ENCODE peak calls at places on chromosomes 2 and 18, in four cellular contexts. X is adrenal gland, Z is NB4, J is A549. Q is an unnamed sample.

GRCh38 chr2:27170569-27171337 is 21.9 kb downstream of the TCF23 start:
- DNase-seq in J (no peak), Z (no peak), X (no peak), Q (no peak)

GRCh38 chr2:160306985-160307384 is 106.9 kb upstream of the ITGB6 start:
- DNase-seq in X (no peak), Z (no peak), J (no peak), Q (no peak)

GRCh38 chr18:50947899-50948298 is 19.9 kb upstream of the ELAC1 start:
- DNase-seq in Z (no peak), X (no peak), J (no peak), Q (no peak)

GRCh38 chr2:172864182-172864581 is 128.5 kb downstream of the RAPGEF4 start:
- DNase-seq in Z (peak; percentile 74), X (peak; percentile 44), J (no peak), Q (peak; percentile 21)

GRCh38 chr2:230011617-230012016 is 57.1 kb downstream of the SLC16A14 start:
- DNase-seq in X (no peak), Z (no peak), J (no peak), Q (no peak)

GRCh38 chr2:166516712-166517303 is 22.8 kb upstream of the SCN7A start:
- DNase-seq in J (no peak), Z (peak; percentile 46), X (peak; percentile 11), Q (no peak)

GRCh38 chr2:76427447-76427846 is 716.7 kb upstream of the GCFC2 start:
- DNase-seq in J (no peak), Z (no peak), X (no peak), Q (no peak)

GRCh38 chr18:10013621-10014543 is 100.1 kb downstream of the VAPA start:
- DNase-seq in Z (no peak), J (no peak), X (no peak), Q (no peak)

GRCh38 chr2:202566286-202566685 is 68.5 kb upstream of the FAM117B start:
- DNase-seq in X (no peak), J (no peak), Z (no peak), Q (no peak)

GRCh38 chr18:36408606-36409005 is 111.1 kb downstream of the FHOD3 start:
- DNase-seq in Z (no peak), J (no peak), X (no peak), Q (no peak)

GRCh38 chr2:10610213-10610892 is 79.4 kb downstream of the NOL10 start:
- DNase-seq in Z (no peak), J (no peak), X (no peak), Q (no peak)

GRCh38 chr2:86592547-86593230 is 29.4 kb upstream of the CHMP3 start:
- DNase-seq in Z (no peak), X (peak; percentile 45), J (no peak), Q (no peak)

GRCh38 chr2:71226965-71227560 is at the start of gene PAIP2B:
- DNase-seq in Z (peak; percentile 99), X (peak; percentile 99), J (peak; percentile 93), Q (peak; percentile 88)
- TF ChIP-seq POLR2A in Z (peak; percentile 58), X (no peak), J (peak; percentile 42), Q (peak; percentile 54)

DNA sequence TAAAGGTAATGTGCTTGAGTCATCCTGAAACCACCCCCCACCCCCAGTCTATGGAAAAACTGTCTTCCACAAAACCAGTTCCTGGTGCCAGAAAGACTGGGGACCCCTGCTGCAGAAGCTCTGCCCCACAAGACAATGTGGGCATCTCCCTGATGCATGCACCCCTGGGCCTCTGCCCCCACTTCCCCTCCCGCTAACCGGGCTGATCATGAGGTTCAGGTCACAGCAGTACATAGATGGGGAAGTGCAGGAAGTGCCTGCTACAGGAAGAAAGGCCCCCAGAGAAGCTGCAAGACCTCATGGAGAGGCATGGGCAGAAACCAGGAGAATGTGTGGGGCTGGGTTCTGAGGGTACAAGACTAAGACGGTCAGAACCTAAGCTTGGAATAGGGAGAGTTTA is 243.4 kb upstream of the ID2 start:
- DNase-seq in Z (peak; percentile 76), X (no peak), J (no peak), Q (no peak)
- TF ChIP-seq POLR2A in Z (no peak), X (no peak), J (no peak), Q (no peak)

GRCh38 chr18:3593381-3593903 is 143.5 kb downstream of the TGIF1 start:
- DNase-seq in Z (peak; percentile 63), J (no peak), X (no peak), Q (peak; percentile 63)

GRCh38 chr18:3595282-3596273 is 145.6 kb downstream of the TGIF1 start:
- DNase-seq in J (no peak), Z (peak; percentile 78), X (peak; percentile 80), Q (no peak)

GRCh38 chr18:3592864-3593263 is 142.9 kb downstream of the TGIF1 start:
- DNase-seq in X (no peak), Z (no peak), J (no peak), Q (no peak)

GRCh38 chr18:3594760-3595241 is 144.8 kb downstream of the TGIF1 start:
- DNase-seq in X (no peak), J (no peak), Z (peak; percentile 15), Q (no peak)

GRCh38 chr18:3593904-3594759 is 144.2 kb downstream of the TGIF1 start:
- DNase-seq in Z (peak; percentile 86), J (peak; percentile 81), X (peak; percentile 93), Q (peak; percentile 50)
- TF ChIP-seq POLR2A in Z (no peak), J (peak; percentile 12), X (peak; percentile 77), Q (peak; percentile 23)

GRCh38 chr18:21600526-21601410 is at the start of gene ESCO1:
- DNase-seq in X (peak; percentile 97), Z (peak; percentile 99), J (peak; percentile 81), Q (peak; percentile 82)
- TF ChIP-seq POLR2A in X (peak; percentile 87), Z (peak; percentile 60), J (peak; percentile 86), Q (peak; percentile 84)

GRCh38 chr2:29115797-29116781 is 874 bp downstream of the CLIP4 start:
- DNase-seq in X (peak; percentile 77), Z (peak; percentile 66), J (peak; percentile 60), Q (peak; percentile 69)

GRCh38 chr2:29114514-29114840 is 738 bp upstream of the CLIP4 start:
- DNase-seq in Z (peak; percentile 31), X (no peak), J (no peak), Q (no peak)

GRCh38 chr2:29113027-29113686 is 2.1 kb upstream of the CLIP4 start:
- DNase-seq in J (no peak), Z (no peak), X (no peak), Q (peak; percentile 21)

GRCh38 chr2:29113891-29114321 is 1.3 kb upstream of the CLIP4 start:
- DNase-seq in X (peak; percentile 55), J (peak; percentile 35), Z (peak; percentile 83), Q (peak; percentile 53)

GRCh38 chr2:29114841-29115609 is at the start of gene CLIP4:
- DNase-seq in Z (peak; percentile 65), X (peak; percentile 57), J (peak; percentile 38), Q (peak; percentile 42)
- TF ChIP-seq POLR2A in Z (no peak), X (no peak), J (peak; percentile 58), Q (peak; percentile 65)

GRCh38 chr2:215386566-215386965 is 49.3 kb downstream of the FN1 start:
- DNase-seq in Z (no peak), J (no peak), X (no peak), Q (no peak)

GRCh38 chr2:215384710-215385109 is 51.2 kb downstream of the FN1 start:
- DNase-seq in J (no peak), Z (no peak), X (no peak), Q (no peak)

GRCh38 chr2:215382480-215382879 is 53.4 kb downstream of the FN1 start:
- DNase-seq in Z (no peak), J (no peak), X (no peak), Q (no peak)

GRCh38 chr2:215382011-215382410 is 53.9 kb downstream of the FN1 start:
- DNase-seq in X (no peak), Z (no peak), J (no peak), Q (no peak)

GRCh38 chr2:215383652-215384279 is 52.1 kb downstream of the FN1 start:
- DNase-seq in J (no peak), X (no peak), Z (no peak), Q (no peak)
- TF ChIP-seq POLR2A in J (no peak), X (no peak), Z (no peak), Q (no peak)

GRCh38 chr2:54660752-54661151 is 62.7 kb upstream of the EML6 start:
- DNase-seq in J (no peak), Z (no peak), X (no peak), Q (no peak)

GRCh38 chr2:54658548-54659207 is 64.8 kb upstream of the EML6 start:
- DNase-seq in X (no peak), J (no peak), Z (no peak), Q (peak; percentile 20)

GRCh38 chr2:54655051-54655809 is 68.2 kb upstream of the EML6 start:
- DNase-seq in Z (no peak), X (no peak), J (no peak), Q (no peak)

GRCh38 chr2:54656863-54657262 is 66.6 kb upstream of the EML6 start:
- DNase-seq in X (no peak), Z (no peak), J (no peak), Q (no peak)

DNA sequence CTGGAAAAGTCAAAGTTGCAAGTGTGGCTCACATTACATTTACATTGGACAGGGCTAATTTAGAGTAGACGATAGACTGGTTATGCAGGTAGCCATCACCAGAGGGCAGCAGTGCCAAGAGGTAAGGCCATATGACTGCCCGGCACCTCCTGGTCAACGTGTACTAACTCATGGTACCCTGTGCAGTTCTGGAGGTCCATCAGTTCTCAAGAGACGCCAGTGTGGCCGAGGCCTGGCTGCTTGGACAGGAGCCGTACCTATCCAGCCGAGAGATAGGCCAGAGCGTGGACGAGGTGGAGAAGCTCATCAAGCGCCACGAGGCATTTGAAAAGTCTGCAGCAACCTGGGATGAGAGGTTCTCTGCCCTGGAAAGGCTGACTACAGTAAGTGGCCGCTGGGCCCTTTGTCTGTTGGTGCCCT is 65.8 kb upstream of the EML6 start:
- DNase-seq in Z (peak; percentile 62), X (peak; percentile 60), J (peak; percentile 62), Q (peak; percentile 42)
- TF ChIP-seq POLR2A in Z (no peak), X (no peak), J (no peak), Q (no peak)